ENCODE peak calls at places on chromosome 21, in six cellular contexts. One of them, this sample, is unnamed.

GRCh38 chr21:37220433-37220980 is 46.6 kb downstream of the VPS26C start:
- DNase-seq in brain microvascular endothelial cell: peak
- DNase-seq in Calu3: no peak
- DNase-seq in AG04449: no peak
- DNase-seq in GM13977: peak
- DNase-seq in astrocyte of the cerebellum: peak
- DNase-seq in this sample: no peak

GRCh38 chr21:33557447-33557846 is 14.6 kb downstream of the SON start:
- DNase-seq in brain microvascular endothelial cell: no peak
- DNase-seq in Calu3: no peak
- DNase-seq in AG04449: no peak
- DNase-seq in GM13977: no peak
- DNase-seq in astrocyte of the cerebellum: no peak
- DNase-seq in this sample: no peak

GRCh38 chr21:36347962-36348328 is 27.9 kb downstream of the MORC3 start:
- DNase-seq in brain microvascular endothelial cell: no peak
- DNase-seq in Calu3: no peak
- DNase-seq in AG04449: no peak
- DNase-seq in GM13977: no peak
- DNase-seq in astrocyte of the cerebellum: no peak
- DNase-seq in this sample: no peak

GRCh38 chr21:38806153-38806941 is 618 bp downstream of the ETS2 start:
- DNase-seq in brain microvascular endothelial cell: no peak
- DNase-seq in Calu3: no peak
- DNase-seq in AG04449: no peak
- DNase-seq in GM13977: peak
- DNase-seq in astrocyte of the cerebellum: no peak
- DNase-seq in this sample: no peak

GRCh38 chr21:39319251-39319756 is 5.9 kb upstream of the BRWD1 start:
- DNase-seq in brain microvascular endothelial cell: no peak
- DNase-seq in Calu3: no peak
- DNase-seq in AG04449: no peak
- DNase-seq in GM13977: no peak
- DNase-seq in astrocyte of the cerebellum: no peak
- DNase-seq in this sample: no peak

GRCh38 chr21:14453339-14453738 is 70.4 kb upstream of the HSPA13 start:
- DNase-seq in brain microvascular endothelial cell: no peak
- DNase-seq in Calu3: no peak
- DNase-seq in AG04449: no peak
- DNase-seq in GM13977: peak
- DNase-seq in astrocyte of the cerebellum: no peak
- DNase-seq in this sample: no peak

GRCh38 chr21:43708745-43709381 is 10.1 kb upstream of the PDXK start:
- DNase-seq in brain microvascular endothelial cell: no peak
- DNase-seq in Calu3: no peak
- DNase-seq in AG04449: no peak
- DNase-seq in GM13977: no peak
- DNase-seq in astrocyte of the cerebellum: no peak
- DNase-seq in this sample: no peak

GRCh38 chr21:37509802-37510393 is 143.3 kb downstream of the DYRK1A start:
- DNase-seq in brain microvascular endothelial cell: peak
- DNase-seq in Calu3: no peak
- DNase-seq in AG04449: no peak
- DNase-seq in GM13977: no peak
- DNase-seq in astrocyte of the cerebellum: no peak
- DNase-seq in this sample: no peak

GRCh38 chr21:44421901-44422840 is 33.1 kb upstream of the LRRC3 start:
- DNase-seq in brain microvascular endothelial cell: no peak
- DNase-seq in Calu3: no peak
- DNase-seq in AG04449: no peak
- DNase-seq in GM13977: no peak
- DNase-seq in astrocyte of the cerebellum: no peak
- DNase-seq in this sample: no peak

GRCh38 chr21:37717534-37717933 is 198.7 kb downstream of the KCNJ6 start:
- DNase-seq in brain microvascular endothelial cell: no peak
- DNase-seq in Calu3: no peak
- DNase-seq in AG04449: no peak
- DNase-seq in GM13977: no peak
- DNase-seq in astrocyte of the cerebellum: no peak
- DNase-seq in this sample: no peak

GRCh38 chr21:43829575-43830119 is 35.4 kb upstream of the AGPAT3 start:
- DNase-seq in brain microvascular endothelial cell: no peak
- DNase-seq in Calu3: no peak
- DNase-seq in AG04449: no peak
- DNase-seq in GM13977: no peak
- DNase-seq in astrocyte of the cerebellum: no peak
- DNase-seq in this sample: no peak

GRCh38 chr21:36235058-36235582 is 78.5 kb downstream of the DOP1B start:
- DNase-seq in brain microvascular endothelial cell: no peak
- DNase-seq in Calu3: peak
- DNase-seq in AG04449: no peak
- DNase-seq in GM13977: no peak
- DNase-seq in astrocyte of the cerebellum: no peak
- DNase-seq in this sample: no peak

GRCh38 chr21:26715116-26715515 is 130.1 kb downstream of the ADAMTS1 start:
- DNase-seq in brain microvascular endothelial cell: no peak
- DNase-seq in Calu3: no peak
- DNase-seq in AG04449: no peak
- DNase-seq in GM13977: no peak
- DNase-seq in astrocyte of the cerebellum: no peak
- DNase-seq in this sample: no peak

GRCh38 chr21:26719750-26720149 is 125.5 kb downstream of the ADAMTS1 start:
- DNase-seq in brain microvascular endothelial cell: no peak
- DNase-seq in Calu3: no peak
- DNase-seq in AG04449: no peak
- DNase-seq in GM13977: no peak
- DNase-seq in astrocyte of the cerebellum: no peak
- DNase-seq in this sample: no peak

GRCh38 chr21:26717146-26717739 is 128.0 kb downstream of the ADAMTS1 start:
- DNase-seq in brain microvascular endothelial cell: no peak
- DNase-seq in Calu3: no peak
- DNase-seq in AG04449: no peak
- DNase-seq in GM13977: peak
- DNase-seq in astrocyte of the cerebellum: peak
- DNase-seq in this sample: no peak

GRCh38 chr21:26710155-26710554 is 135.1 kb downstream of the ADAMTS1 start:
- DNase-seq in brain microvascular endothelial cell: no peak
- DNase-seq in Calu3: no peak
- DNase-seq in AG04449: no peak
- DNase-seq in GM13977: no peak
- DNase-seq in astrocyte of the cerebellum: no peak
- DNase-seq in this sample: no peak

DNA sequence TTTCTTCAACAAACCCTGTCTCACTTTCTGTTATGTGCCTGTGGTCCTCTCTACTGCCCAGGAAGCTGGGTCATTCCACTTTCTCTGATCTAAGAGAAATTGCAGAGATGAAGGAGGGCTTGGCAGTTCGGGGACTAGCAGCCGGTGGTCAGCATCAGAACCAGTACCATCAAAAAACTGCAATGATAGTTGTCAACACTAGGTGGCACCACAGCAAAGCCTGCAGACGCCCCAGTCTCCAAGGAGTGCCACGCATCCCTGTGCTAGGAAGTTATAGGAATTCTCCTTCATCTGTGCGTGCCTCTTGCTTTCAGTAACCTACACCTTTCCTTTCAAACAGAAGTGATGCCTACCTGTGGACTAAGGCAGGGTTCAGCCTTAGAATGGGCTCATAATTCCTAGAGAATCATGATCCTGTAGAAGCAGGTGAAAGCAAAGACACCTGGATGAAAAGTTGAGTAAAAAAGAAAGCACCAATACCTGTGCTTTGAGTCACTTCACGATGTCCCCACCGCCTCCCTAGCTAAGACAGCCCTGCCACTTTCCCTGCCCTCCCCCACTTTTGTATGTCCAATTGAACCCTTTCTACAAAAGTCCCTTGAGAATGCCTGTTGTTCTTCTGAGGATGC is 129.2 kb downstream of the ADAMTS1 start:
- DNase-seq in brain microvascular endothelial cell: peak
- DNase-seq in Calu3: peak
- DNase-seq in AG04449: no peak
- DNase-seq in GM13977: peak
- DNase-seq in astrocyte of the cerebellum: peak
- DNase-seq in this sample: no peak
- TF ChIP-seq CTCF in brain microvascular endothelial cell: peak
- TF ChIP-seq CTCF in Calu3: peak
- TF ChIP-seq CTCF in AG04449: peak
- TF ChIP-seq CTCF in GM13977: peak
- TF ChIP-seq CTCF in astrocyte of the cerebellum: peak
- TF ChIP-seq CTCF in this sample: peak

GRCh38 chr21:25313891-25314646 is 293.2 kb downstream of the MRPL39 start:
- DNase-seq in brain microvascular endothelial cell: peak
- DNase-seq in Calu3: no peak
- DNase-seq in AG04449: no peak
- DNase-seq in GM13977: no peak
- DNase-seq in astrocyte of the cerebellum: peak
- DNase-seq in this sample: no peak
- TF ChIP-seq CTCF in brain microvascular endothelial cell: peak
- TF ChIP-seq CTCF in Calu3: no peak
- TF ChIP-seq CTCF in AG04449: peak
- TF ChIP-seq CTCF in GM13977: peak
- TF ChIP-seq CTCF in astrocyte of the cerebellum: peak
- TF ChIP-seq CTCF in this sample: peak

GRCh38 chr21:42566524-42567180 is 53.0 kb downstream of the SLC37A1 start:
- DNase-seq in brain microvascular endothelial cell: no peak
- DNase-seq in Calu3: no peak
- DNase-seq in AG04449: no peak
- DNase-seq in GM13977: no peak
- DNase-seq in astrocyte of the cerebellum: no peak
- DNase-seq in this sample: no peak
- TF ChIP-seq CTCF in brain microvascular endothelial cell: no peak
- TF ChIP-seq CTCF in Calu3: no peak
- TF ChIP-seq CTCF in AG04449: no peak
- TF ChIP-seq CTCF in GM13977: no peak
- TF ChIP-seq CTCF in astrocyte of the cerebellum: no peak
- TF ChIP-seq CTCF in this sample: no peak

GRCh38 chr21:17550671-17551308 is 37.9 kb downstream of the CXADR start:
- DNase-seq in brain microvascular endothelial cell: peak
- DNase-seq in Calu3: no peak
- DNase-seq in AG04449: no peak
- DNase-seq in GM13977: no peak
- DNase-seq in astrocyte of the cerebellum: no peak
- DNase-seq in this sample: no peak

GRCh38 chr21:17552410-17552809 is 39.6 kb downstream of the CXADR start:
- DNase-seq in brain microvascular endothelial cell: no peak
- DNase-seq in Calu3: no peak
- DNase-seq in AG04449: no peak
- DNase-seq in GM13977: no peak
- DNase-seq in astrocyte of the cerebellum: no peak
- DNase-seq in this sample: no peak

GRCh38 chr21:17560377-17560776 is 47.5 kb downstream of the CXADR start:
- DNase-seq in brain microvascular endothelial cell: no peak
- DNase-seq in Calu3: no peak
- DNase-seq in AG04449: no peak
- DNase-seq in GM13977: no peak
- DNase-seq in astrocyte of the cerebellum: no peak
- DNase-seq in this sample: no peak

GRCh38 chr21:17554120-17554519 is 41.3 kb downstream of the CXADR start:
- DNase-seq in brain microvascular endothelial cell: no peak
- DNase-seq in Calu3: no peak
- DNase-seq in AG04449: no peak
- DNase-seq in GM13977: no peak
- DNase-seq in astrocyte of the cerebellum: no peak
- DNase-seq in this sample: no peak

DNA sequence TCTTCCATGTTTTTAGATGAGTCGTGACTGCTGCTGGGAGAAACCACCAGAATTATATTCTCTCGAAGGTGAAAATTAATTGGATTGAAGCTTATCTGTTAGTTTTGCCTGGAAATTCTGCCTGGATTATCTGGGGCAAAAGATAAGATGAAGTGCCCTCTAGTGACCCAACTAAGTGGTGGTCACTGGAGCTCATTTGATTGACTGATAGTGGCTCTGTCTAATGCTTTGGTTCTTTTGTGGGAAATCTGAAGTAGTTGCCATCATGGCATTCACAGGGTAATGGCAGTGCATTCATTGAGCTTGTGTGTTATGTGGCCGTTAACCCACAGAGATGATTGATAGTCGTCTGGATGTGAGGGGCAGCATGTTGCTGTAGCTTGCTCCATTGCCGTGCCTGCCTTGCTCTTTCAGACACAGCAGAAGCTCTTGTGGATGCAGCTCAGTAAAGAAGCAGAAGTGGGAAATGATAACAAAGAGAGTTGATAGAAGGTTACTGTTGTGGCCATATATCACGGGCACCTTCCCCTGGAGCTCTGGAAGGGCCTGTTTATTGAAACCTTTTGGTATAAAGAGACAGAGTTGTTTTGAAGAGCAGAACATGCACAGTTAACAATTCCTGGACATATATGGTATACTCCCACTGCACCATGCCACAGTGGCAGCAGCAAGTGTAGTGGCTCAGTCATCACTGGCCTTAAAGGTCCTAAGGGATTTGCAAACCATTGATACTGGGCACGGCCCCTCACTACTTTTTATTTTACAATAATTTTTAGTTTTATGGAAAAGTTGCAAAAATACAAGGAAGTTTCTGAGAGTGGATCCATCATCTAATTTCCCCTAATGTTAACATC is 42.0 kb downstream of the CXADR start:
- DNase-seq in brain microvascular endothelial cell: no peak
- DNase-seq in Calu3: no peak
- DNase-seq in AG04449: no peak
- DNase-seq in GM13977: no peak
- DNase-seq in astrocyte of the cerebellum: no peak
- DNase-seq in this sample: no peak
- TF ChIP-seq CTCF in brain microvascular endothelial cell: peak
- TF ChIP-seq CTCF in Calu3: no peak
- TF ChIP-seq CTCF in AG04449: no peak
- TF ChIP-seq CTCF in GM13977: no peak
- TF ChIP-seq CTCF in astrocyte of the cerebellum: peak
- TF ChIP-seq CTCF in this sample: peak

GRCh38 chr21:30842990-30843389 is 13.4 kb upstream of the KRTAP7-1 start:
- DNase-seq in brain microvascular endothelial cell: no peak
- DNase-seq in Calu3: no peak
- DNase-seq in AG04449: no peak
- DNase-seq in GM13977: no peak
- DNase-seq in astrocyte of the cerebellum: no peak
- DNase-seq in this sample: no peak

GRCh38 chr21:30838536-30838935 is 9.0 kb upstream of the KRTAP7-1 start:
- DNase-seq in brain microvascular endothelial cell: no peak
- DNase-seq in Calu3: no peak
- DNase-seq in AG04449: no peak
- DNase-seq in GM13977: no peak
- DNase-seq in astrocyte of the cerebellum: no peak
- DNase-seq in this sample: no peak

GRCh38 chr21:30839304-30839703 is 9.7 kb upstream of the KRTAP7-1 start:
- DNase-seq in brain microvascular endothelial cell: peak
- DNase-seq in Calu3: no peak
- DNase-seq in AG04449: no peak
- DNase-seq in GM13977: peak
- DNase-seq in astrocyte of the cerebellum: no peak
- DNase-seq in this sample: no peak
- TF ChIP-seq CTCF in brain microvascular endothelial cell: peak
- TF ChIP-seq CTCF in Calu3: no peak
- TF ChIP-seq CTCF in AG04449: no peak
- TF ChIP-seq CTCF in GM13977: peak
- TF ChIP-seq CTCF in astrocyte of the cerebellum: peak
- TF ChIP-seq CTCF in this sample: no peak